ENCODE peak calls at places on chromosomes 5 and 9, in five cellular contexts. Q is PC-3, T is GM23248, R is hepatocyte, Z is HCT116. S is an unnamed sample.

GRCh38 chr5:125348221-125348692 is 601.8 kb upstream of the ZNF608 start:
- DNase-seq in Q (no peak), T (peak; percentile 15), R (peak; percentile 5), Z (no peak), S (no peak)

GRCh38 chr9:91817493-91818225 is 132.4 kb downstream of the ROR2 start:
- DNase-seq in Q (no peak), T (peak; percentile 89), R (peak; percentile 79), Z (no peak), S (no peak)

GRCh38 chr5:162325143-162325727 is 257.7 kb downstream of the GABRG2 start:
- DNase-seq in Q (no peak), T (no peak), R (no peak), Z (no peak), S (no peak)

GRCh38 chr5:139569276-139569955 is 8.3 kb downstream of the UBE2D2 start:
- DNase-seq in Q (no peak), T (peak; percentile 58), R (no peak), Z (no peak), S (no peak)

GRCh38 chr9:89436963-89437625 is 60.8 kb downstream of the SEMA4D start:
- DNase-seq in Q (no peak), T (no peak), R (peak; percentile 57), Z (no peak), S (peak; percentile 96)

GRCh38 chr5:151678713-151679112 is 8.0 kb downstream of the SPARC start:
- DNase-seq in Q (no peak), T (peak; percentile 52), R (no peak), Z (no peak), S (no peak)

GRCh38 chr5:139382781-139383180 is 316 bp downstream of the SLC23A1 start:
- DNase-seq in Q (no peak), T (no peak), R (no peak), Z (no peak), S (no peak)

GRCh38 chr5:1847056-1847455 is 35.7 kb downstream of the IRX4 start:
- DNase-seq in Q (no peak), T (no peak), R (no peak), Z (no peak), S (no peak)

GRCh38 chr5:68216737-68217231 is 1.2 kb downstream of the PIK3R1 start:
- DNase-seq in Q (no peak), T (peak; percentile 62), R (no peak), Z (no peak), S (no peak)

GRCh38 chr9:131627846-131628820 is 82.8 kb downstream of the PRRT1B start:
- DNase-seq in Q (no peak), T (no peak), R (no peak), Z (no peak), S (no peak)

GRCh38 chr5:93428868-93429267 is 152.2 kb downstream of the NR2F1-AS1 start:
- DNase-seq in Q (peak; percentile 91), T (peak; percentile 65), R (no peak), Z (no peak), S (no peak)

GRCh38 chr5:68259696-68260095 is 44.1 kb downstream of the PIK3R1 start:
- DNase-seq in Q (no peak), T (no peak), R (no peak), Z (no peak), S (no peak)

GRCh38 chr5:120535900-120536299 is 71.8 kb downstream of the PRR16 start:
- DNase-seq in Q (peak; percentile 35), T (peak; percentile 25), R (no peak), Z (no peak), S (no peak)

GRCh38 chr5:116575635-116576042 is 1.0 kb upstream of the SEMA6A start:
- DNase-seq in Q (no peak), T (peak; percentile 20), R (peak; percentile 42), Z (no peak), S (no peak)
- TF ChIP-seq EZH2 in Q (no peak), T (peak; percentile 74), R (no peak), Z (no peak), S (no peak)

DNA sequence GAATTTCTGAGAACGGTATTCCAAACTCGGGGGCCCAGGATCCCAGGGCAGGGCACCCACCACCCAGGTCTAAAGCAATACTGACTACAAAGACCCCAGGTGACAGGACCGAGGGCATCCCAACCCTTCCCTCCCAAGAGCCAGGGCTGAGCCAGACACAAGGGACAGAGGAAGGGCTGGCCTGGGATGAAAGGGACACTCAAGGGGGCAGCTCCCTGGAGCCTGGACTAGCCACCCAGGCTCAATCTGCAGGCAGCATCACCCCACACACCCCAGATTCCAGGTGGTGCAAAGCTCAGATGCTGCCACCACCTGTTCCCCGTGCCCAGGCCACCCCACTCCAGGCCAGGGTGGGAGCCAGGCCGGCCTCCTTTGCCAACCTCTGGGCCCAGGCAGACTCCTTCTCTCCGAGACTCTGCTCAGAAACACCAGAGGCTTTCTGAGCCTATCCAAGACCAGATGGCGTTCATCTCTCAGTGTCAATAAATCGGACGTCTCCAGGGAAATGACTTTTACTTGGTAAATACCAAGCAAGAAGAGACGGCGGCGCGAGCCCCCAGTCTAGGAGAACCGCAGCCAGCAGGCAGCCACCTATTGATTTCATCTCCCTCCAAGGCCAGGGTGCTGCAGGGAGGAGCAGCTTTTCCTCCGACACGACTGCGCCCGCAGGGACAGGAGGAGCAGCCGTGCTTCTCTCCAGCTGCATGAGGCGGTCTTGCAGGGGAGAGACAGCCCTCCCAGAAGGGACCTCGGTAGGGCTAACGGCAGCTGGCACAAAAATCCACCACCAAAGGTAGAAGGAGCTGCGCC is 94.1 kb upstream of the ADAMTS2 start:
- DNase-seq in Q (no peak), T (no peak), R (no peak), Z (no peak), S (no peak)
- TF ChIP-seq EZH2phosphoT487 in Q (no peak), T (no peak), R (no peak), Z (no peak), S (no peak)

GRCh38 chr5:88676637-88677481 is 206.1 kb downstream of the MEF2C start:
- DNase-seq in Q (no peak), T (no peak), R (no peak), Z (no peak), S (no peak)
- TF ChIP-seq EZH2 in Q (no peak), T (peak; percentile 80), R (no peak), Z (no peak), S (no peak)

GRCh38 chr5:56588636-56589485 is 226.5 kb upstream of the MAP3K1 start:
- DNase-seq in Q (no peak), T (peak; percentile 24), R (no peak), Z (no peak), S (peak; percentile 99)
- TF ChIP-seq EZH2phosphoT487 in Q (no peak), T (no peak), R (no peak), Z (no peak), S (no peak)

DNA sequence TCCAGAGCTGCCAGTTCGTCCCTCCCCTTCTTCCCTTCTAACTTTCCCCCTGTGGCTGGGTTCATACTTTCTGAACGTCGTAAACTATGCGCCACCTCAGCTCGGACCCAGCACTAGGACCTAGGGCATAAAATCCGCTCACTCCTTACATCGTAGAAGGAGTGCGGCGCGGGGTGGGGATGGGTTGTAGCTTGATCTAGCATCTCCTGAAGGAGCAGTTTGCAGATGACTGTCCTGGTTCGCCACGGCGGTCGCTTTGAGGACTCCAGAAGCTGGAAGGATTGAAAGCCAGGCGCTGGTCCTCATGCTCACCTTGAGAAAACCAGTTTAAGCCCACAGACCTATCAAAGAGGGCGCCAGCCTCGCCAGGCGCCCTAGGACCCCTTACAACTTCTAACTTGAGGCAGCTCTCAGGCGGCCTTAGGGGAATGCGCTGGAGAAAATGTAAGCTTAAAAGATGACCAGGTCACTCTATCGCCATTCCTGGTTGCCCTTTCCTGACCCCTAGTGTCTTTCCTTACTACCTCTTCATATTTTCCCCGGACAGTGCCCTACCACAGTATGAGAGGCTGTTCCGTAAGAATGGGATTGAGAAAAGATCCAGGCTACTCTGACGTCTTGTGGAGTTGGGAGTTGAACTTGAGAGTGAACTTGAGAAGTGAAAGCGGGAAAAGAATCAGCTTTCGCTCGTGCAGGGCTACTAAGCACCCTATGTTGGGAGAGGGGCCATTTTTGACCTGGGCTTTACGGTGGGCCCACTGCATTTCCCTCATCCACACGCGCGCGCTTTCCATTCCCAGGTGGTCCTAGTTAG is 2.8 kb downstream of the RORB start:
- DNase-seq in Q (no peak), T (no peak), R (peak; percentile 11), Z (no peak), S (no peak)
- TF ChIP-seq EZH2 in Q (no peak), T (peak; percentile 44), R (peak; percentile 21), Z (no peak), S (no peak)